ENCODE peak calls at places on chromosomes 11 and 22, in four cellular contexts. Q is H1, H is HCT116, P is HepG2. I is an unnamed sample.

GRCh38 chr22:27718186-27719032 is 83.1 kb downstream of the MN1 start:
- DNase-seq in P (peak), H (peak), Q (no peak), I (no peak)

GRCh38 chr11:68517121-68517741 is 56.7 kb downstream of the PPP6R3 start:
- DNase-seq in H (no peak), Q (no peak), P (no peak), I (no peak)

GRCh38 chr22:49104434-49104833 is 723.2 kb downstream of the BRD1 start:
- DNase-seq in P (no peak), H (no peak), Q (no peak), I (no peak)

GRCh38 chr22:23533328-23533762 is 46.7 kb downstream of the IGLL1 start:
- DNase-seq in Q (peak), P (peak), H (no peak), I (peak)

GRCh38 chr11:15473954-15474837 is 359.5 kb downstream of the INSC start:
- DNase-seq in H (no peak), Q (no peak), P (no peak), I (no peak)

GRCh38 chr11:70483077-70483861 is 84.9 kb downstream of the CTTN start:
- DNase-seq in P (no peak), H (peak), Q (no peak), I (no peak)

GRCh38 chr22:50361688-50362087 is 18.6 kb downstream of the PPP6R2 start:
- DNase-seq in P (no peak), Q (no peak), H (no peak), I (no peak)

GRCh38 chr11:23729088-23729487 is 767.8 kb upstream of the LUZP2 start:
- DNase-seq in P (no peak), H (no peak), Q (no peak), I (no peak)

GRCh38 chr11:9264381-9265210 is 554 bp downstream of the DENND5A start:
- DNase-seq in P (no peak), Q (no peak), H (no peak), I (peak)

GRCh38 chr11:124872741-124873140 is 7.5 kb downstream of the ROBO3 start:
- DNase-seq in P (no peak), Q (no peak), H (no peak), I (no peak)

GRCh38 chr11:13378316-13378715 is 84.7 kb downstream of the BTBD10 start:
- DNase-seq in Q (no peak), P (no peak), H (no peak), I (no peak)

GRCh38 chr11:1260023-1260501 is 37.2 kb downstream of the MUC5B start:
- DNase-seq in H (peak), Q (no peak), P (peak), I (no peak)

GRCh38 chr11:100739636-100740035 is 52.5 kb downstream of the ARHGAP42 start:
- DNase-seq in Q (no peak), H (peak), P (peak), I (peak)

GRCh38 chr22:44752285-44753188 is at the start of gene ARHGAP8:
- DNase-seq in Q (no peak), P (no peak), H (no peak), I (peak)

GRCh38 chr11:32870676-32871075 is 21.9 kb upstream of the QSER1 start:
- DNase-seq in Q (no peak), H (no peak), P (no peak), I (no peak)

GRCh38 chr11:5596611-5597201 is at the start of gene TRIM6:
- DNase-seq in H (no peak), Q (no peak), P (no peak), I (no peak)

GRCh38 chr11:111697910-111698309 is 68.3 kb downstream of the PPP2R1B start:
- DNase-seq in H (no peak), P (no peak), Q (no peak), I (no peak)

GRCh38 chr11:62677709-62678108 is 1.2 kb downstream of the UBXN1 start:
- DNase-seq in Q (no peak), P (no peak), H (no peak), I (no peak)

GRCh38 chr11:35897019-35897418 is 46.8 kb upstream of the LDLRAD3 start:
- DNase-seq in H (no peak), Q (no peak), P (no peak), I (no peak)

GRCh38 chr11:89293966-89294679 is 116.4 kb downstream of the TYR start:
- DNase-seq in H (no peak), Q (peak), P (no peak), I (no peak)

GRCh38 chr22:49244466-49245420 is 582.9 kb downstream of the BRD1 start:
- DNase-seq in Q (no peak), H (no peak), P (no peak), I (no peak)

GRCh38 chr11:78868563-78868962 is 293.9 kb upstream of the NARS2 start:
- DNase-seq in Q (no peak), P (no peak), H (no peak), I (no peak)

GRCh38 chr22:45877651-45878050 is 99.3 kb downstream of the WNT7B start:
- DNase-seq in P (no peak), Q (no peak), H (no peak), I (no peak)

GRCh38 chr11:92739020-92739419 is 230.4 kb upstream of the MTNR1B start:
- DNase-seq in Q (no peak), H (no peak), P (no peak), I (no peak)

GRCh38 chr11:2168286-2169000 is 3.2 kb downstream of the TH start:
- DNase-seq in Q (no peak), H (no peak), P (no peak), I (peak)

GRCh38 chr11:82996966-82997606 is 74.6 kb downstream of the RAB30 start:
- DNase-seq in Q (no peak), P (no peak), H (no peak), I (no peak)

GRCh38 chr11:29328961-29329441 is 687.8 kb downstream of the KCNA4 start:
- DNase-seq in Q (no peak), P (peak), H (peak), I (peak)

GRCh38 chr11:29336727-29337212 is 680.1 kb downstream of the KCNA4 start:
- DNase-seq in H (no peak), Q (no peak), P (no peak), I (no peak)

GRCh38 chr11:29334781-29335140 is 682.1 kb downstream of the KCNA4 start:
- DNase-seq in P (no peak), Q (no peak), H (no peak), I (no peak)

DNA sequence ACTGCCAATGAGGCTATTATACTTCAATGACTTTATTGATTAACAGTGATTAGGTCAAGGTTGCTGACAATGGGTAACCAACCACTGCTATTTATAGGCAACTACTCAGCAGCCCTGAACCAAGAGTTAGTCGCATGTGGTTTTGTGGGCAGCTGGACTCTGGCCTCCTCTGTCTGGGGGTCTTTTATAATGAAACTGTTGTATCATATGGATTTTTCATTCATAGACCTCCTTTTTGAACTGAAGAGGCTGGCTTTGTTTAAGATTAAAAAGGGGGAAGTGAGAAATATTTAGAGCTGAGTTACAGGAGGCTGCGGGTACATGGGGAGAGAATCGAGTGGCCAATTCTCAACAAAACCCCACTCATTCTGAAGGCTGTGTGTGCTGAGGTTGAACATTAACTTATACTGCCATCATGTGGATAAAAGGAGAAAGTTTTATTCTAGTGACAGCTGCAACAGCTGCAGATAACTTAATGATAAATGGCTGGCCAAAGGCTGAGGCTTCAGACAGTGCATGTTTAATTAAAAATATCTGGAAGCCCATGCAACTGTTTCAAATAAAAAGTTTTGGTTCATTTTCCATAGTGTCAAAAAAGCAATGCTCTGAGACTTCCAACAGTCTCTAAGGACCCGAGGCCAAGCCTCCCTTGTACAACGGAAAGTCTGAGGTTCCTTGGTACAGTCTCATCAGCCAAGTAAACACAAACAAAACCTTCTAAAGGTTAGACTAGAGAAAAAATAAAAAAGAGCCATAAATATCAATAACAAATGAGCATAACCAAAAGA is 682.6 kb downstream of the KCNA4 start:
- DNase-seq in H (peak), Q (no peak), P (peak), I (peak)
- TF ChIP-seq JUND in H (no peak), Q (no peak), P (no peak), I (no peak)

DNA sequence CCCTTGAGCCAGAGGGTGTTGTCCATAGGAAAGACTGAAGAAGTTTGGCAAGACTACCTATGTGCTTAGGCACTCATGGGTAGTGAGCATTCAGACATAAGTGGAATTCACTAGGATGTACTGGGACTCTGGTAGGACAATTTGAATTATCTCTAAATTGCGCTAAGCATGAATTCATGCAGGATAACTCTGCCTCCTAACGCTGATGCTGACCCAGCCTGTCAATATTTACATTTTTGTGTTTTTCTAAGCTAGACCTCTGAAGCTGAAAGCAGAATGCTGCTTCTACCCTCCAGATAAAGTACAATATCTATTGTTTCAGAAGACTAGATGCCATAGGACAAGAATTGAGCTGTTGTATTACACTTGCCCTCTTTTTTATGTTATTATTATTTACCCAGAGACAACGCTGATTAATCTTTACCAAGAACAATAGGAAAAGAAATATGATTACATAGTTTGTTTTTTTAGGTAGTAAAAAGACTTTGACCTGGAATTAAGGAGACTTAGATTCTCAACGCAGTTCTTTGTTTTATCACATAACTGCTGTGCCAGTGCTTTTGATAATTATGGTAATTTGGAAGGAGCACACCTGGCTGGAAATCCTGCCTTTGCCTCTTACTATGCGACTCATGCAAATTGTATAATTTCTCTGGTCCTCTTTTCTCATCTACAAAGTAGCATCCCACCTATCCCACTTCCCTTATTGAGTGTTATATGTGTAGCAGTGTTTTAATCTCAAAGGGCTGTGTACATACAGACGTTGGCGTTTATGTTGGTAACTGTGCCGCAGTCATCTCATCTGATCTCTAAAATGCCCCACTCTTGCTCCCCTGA is 21.2 kb upstream of the GRAMD1B start:
- DNase-seq in P (no peak), H (no peak), Q (no peak), I (no peak)
- TF ChIP-seq JUND in P (no peak), H (no peak), Q (no peak), I (no peak)

GRCh38 chr22:33051960-33052839 is 6.0 kb downstream of the SYN3 start:
- DNase-seq in P (peak), Q (no peak), H (no peak), I (no peak)
- TF ChIP-seq JUND in P (no peak), Q (peak), H (no peak), I (no peak)

DNA sequence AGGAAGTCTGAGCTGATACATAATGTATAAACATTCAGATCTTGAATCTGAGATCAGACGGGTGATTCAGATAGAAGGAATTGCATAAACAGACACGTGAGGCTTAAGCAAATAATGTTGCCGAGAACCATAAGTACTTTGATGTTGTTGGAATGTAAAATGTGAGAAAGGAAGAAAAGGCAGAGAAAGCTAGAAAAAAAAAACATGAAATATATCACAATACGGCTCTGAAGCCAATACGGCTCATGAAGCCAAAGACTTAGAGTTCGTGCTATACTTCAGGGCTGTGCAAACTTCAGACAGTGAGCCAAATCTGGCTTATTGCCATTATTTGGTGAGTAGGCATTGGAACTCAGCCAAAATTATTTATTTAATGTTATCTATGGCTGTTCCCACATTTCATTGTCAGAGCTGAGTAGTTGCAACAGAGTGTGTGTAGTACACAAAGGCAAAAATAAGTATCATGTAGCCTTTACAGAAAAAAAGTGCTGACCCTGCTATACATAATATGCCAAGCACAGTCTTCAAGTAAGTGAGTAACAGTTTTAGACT is 673.3 kb downstream of the CNTN5 start:
- DNase-seq in P (peak), H (no peak), Q (no peak), I (no peak)
- TF ChIP-seq JUND in P (no peak), H (no peak), Q (no peak), I (no peak)